ENCODE peak calls at places on chromosome 3, in five cellular contexts. Z, W, U, V and L are unnamed samples.
A peak's percentile ranks its signal among the peaks of the same experiment; 100 is the strongest.

GRCh38 chr3:41304603-41305002 is 105.3 kb downstream of the CTNNB1 start:
- DNase-seq in Z (peak; percentile 53), W (no peak), U (no peak), V (no peak), L (no peak)

GRCh38 chr3:128548426-128549282 is 55.7 kb upstream of the GATA2 start:
- DNase-seq in Z (no peak), W (no peak), U (no peak), V (no peak), L (no peak)

GRCh38 chr3:36210840-36211655 is 169.3 kb upstream of the STAC start:
- DNase-seq in Z (no peak), W (no peak), U (no peak), V (no peak), L (no peak)

GRCh38 chr3:187750513-187751123 is 5.3 kb upstream of the BCL6 start:
- DNase-seq in Z (no peak), W (no peak), U (no peak), V (no peak), L (no peak)

GRCh38 chr3:142106536-142106935 is 42.8 kb downstream of the TFDP2 start:
- DNase-seq in Z (no peak), W (no peak), U (no peak), V (no peak), L (no peak)

GRCh38 chr3:77563012-77563411 is 523.1 kb downstream of the ROBO2 start:
- DNase-seq in Z (no peak), W (no peak), U (no peak), V (no peak), L (no peak)

GRCh38 chr3:71893702-71894479 is 108.9 kb upstream of the PROK2 start:
- DNase-seq in Z (no peak), W (no peak), U (no peak), V (no peak), L (no peak)

GRCh38 chr3:27195059-27195458 is 174.1 kb downstream of the NEK10 start:
- DNase-seq in Z (no peak), W (no peak), U (no peak), V (no peak), L (no peak)

GRCh38 chr3:52798376-52798977 is 3.9 kb downstream of the ITIH3 start:
- DNase-seq in Z (no peak), W (no peak), U (no peak), V (no peak), L (no peak)

GRCh38 chr3:101253429-101253828 is 66.9 kb downstream of the IMPG2 start:
- DNase-seq in Z (no peak), W (no peak), U (no peak), V (no peak), L (no peak)

GRCh38 chr3:24004171-24004938 is 59.3 kb downstream of the NR1D2 start:
- DNase-seq in Z (no peak), W (no peak), U (no peak), V (no peak), L (no peak)

GRCh38 chr3:63855333-63855940 is 8.2 kb downstream of the THOC7 start:
- DNase-seq in Z (no peak), W (no peak), U (no peak), V (no peak), L (no peak)

GRCh38 chr3:143081844-143082778 is 37.5 kb upstream of the CHST2 start:
- DNase-seq in Z (no peak), W (no peak), U (no peak), V (no peak), L (no peak)

GRCh38 chr3:67381667-67382272 is 272.6 kb downstream of the SUCLG2 start:
- DNase-seq in Z (no peak), W (no peak), U (peak; percentile 2), V (no peak), L (no peak)

GRCh38 chr3:23202921-23203650 is at the start of gene UBE2E2:
- DNase-seq in Z (peak; percentile 71), W (peak; percentile 2), U (peak; percentile 84), V (peak; percentile 76), L (no peak)

GRCh38 chr3:185150561-185150960 is 2.3 kb downstream of the C3orf70 start:
- DNase-seq in Z (no peak), W (no peak), U (no peak), V (no peak), L (no peak)

GRCh38 chr3:107416138-107416537 is 38.9 kb downstream of the CCDC54 start:
- DNase-seq in Z (no peak), W (no peak), U (no peak), V (no peak), L (no peak)

GRCh38 chr3:179452166-179452544 is 885 bp upstream of the GNB4 start:
- DNase-seq in Z (no peak), W (no peak), U (no peak), V (no peak), L (no peak)

GRCh38 chr3:18363367-18363766 is 61.8 kb downstream of the SATB1 start:
- DNase-seq in Z (no peak), W (no peak), U (no peak), V (no peak), L (no peak)

GRCh38 chr3:127170794-127171193 is 22.1 kb upstream of the PRR23E start:
- DNase-seq in Z (peak; percentile 25), W (no peak), U (no peak), V (no peak), L (no peak)

GRCh38 chr3:89049119-89049518 is 58.3 kb upstream of the EPHA3 start:
- DNase-seq in Z (no peak), W (no peak), U (no peak), V (no peak), L (no peak)

GRCh38 chr3:55190296-55190695 is 262.4 kb upstream of the LRTM1 start:
- DNase-seq in Z (no peak), W (no peak), U (no peak), V (no peak), L (no peak)

GRCh38 chr3:55189359-55189801 is 261.5 kb upstream of the LRTM1 start:
- DNase-seq in Z (no peak), W (no peak), U (no peak), V (no peak), L (no peak)

GRCh38 chr3:55191911-55192787 is 264.3 kb upstream of the LRTM1 start:
- DNase-seq in Z (no peak), W (no peak), U (no peak), V (no peak), L (no peak)
- H3K27ac ChIP-seq in Z (no peak overlapping the region), W (no peak overlapping the region), U (peak overlapping the region; percentile 33), V (no peak overlapping the region), L (no peak overlapping the region)

GRCh38 chr3:120561251-120562045 is 34.7 kb upstream of the NDUFB4 start:
- DNase-seq in Z (peak; percentile 89), W (peak; percentile 41), U (no peak), V (peak; percentile 72), L (no peak)

GRCh38 chr3:120557115-120557514 is 39.0 kb upstream of the NDUFB4 start:
- DNase-seq in Z (no peak), W (no peak), U (no peak), V (no peak), L (no peak)

GRCh38 chr3:120560304-120561250 is 35.6 kb upstream of the NDUFB4 start:
- DNase-seq in Z (no peak), W (no peak), U (no peak), V (no peak), L (no peak)

GRCh38 chr3:120559228-120560061 is 36.7 kb upstream of the NDUFB4 start:
- DNase-seq in Z (peak; percentile 61), W (no peak), U (no peak), V (peak; percentile 63), L (no peak)

DNA sequence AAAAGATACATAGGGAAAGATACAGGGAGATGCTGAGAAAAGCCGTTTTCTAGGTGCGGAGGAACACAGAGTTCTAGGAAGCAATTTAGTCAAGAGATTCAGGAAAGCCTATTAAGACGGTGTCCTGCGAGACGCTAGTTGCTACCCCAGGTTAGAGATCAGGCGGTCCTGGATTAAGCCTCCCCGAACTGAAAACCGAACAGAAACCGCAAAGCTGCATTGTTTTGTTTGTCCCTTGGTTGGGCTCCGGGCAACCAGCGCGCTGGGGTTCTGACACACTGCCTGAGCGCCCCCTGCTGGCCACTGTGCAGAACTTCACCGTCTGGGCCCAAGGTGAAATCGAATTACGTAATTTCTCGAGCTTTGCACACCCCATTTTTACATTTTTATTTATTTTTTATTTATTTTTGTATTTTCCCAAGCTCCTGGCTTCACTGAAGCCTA is 37.3 kb upstream of the NDUFB4 start:
- DNase-seq in Z (peak; percentile 95), W (peak; percentile 75), U (peak; percentile 78), V (peak; percentile 90), L (peak; percentile 22)
- H3K27ac ChIP-seq in Z (peak overlapping the region; percentile 75), W (peak overlapping the region; percentile 38), U (peak overlapping the region; percentile 61), V (peak overlapping the region; percentile 93), L (no peak overlapping the region)

DNA sequence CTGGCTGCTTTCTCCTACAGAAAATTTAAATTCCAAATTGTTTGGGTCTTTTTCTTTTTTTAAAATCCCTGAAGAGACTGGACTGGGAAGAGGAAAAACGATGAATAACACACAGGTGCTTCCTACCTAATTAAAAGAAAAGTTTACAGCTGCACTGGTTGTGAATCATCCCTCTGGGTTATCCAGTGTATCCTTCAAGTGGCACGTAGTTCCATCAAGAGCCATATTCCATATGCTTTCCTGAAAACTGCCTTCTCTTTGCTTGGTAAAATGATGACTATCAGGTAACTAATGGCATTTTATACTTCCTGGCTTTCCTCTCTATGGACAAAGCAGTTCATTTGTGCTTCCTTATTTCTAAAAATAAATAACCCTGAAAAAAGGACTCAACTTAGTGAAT is 123.2 kb downstream of the MAGI1 start:
- DNase-seq in Z (no peak), W (no peak), U (no peak), V (no peak), L (no peak)
- H3K27ac ChIP-seq in Z (no peak overlapping the region), W (no peak overlapping the region), U (no peak overlapping the region), V (no peak overlapping the region), L (no peak overlapping the region)

DNA sequence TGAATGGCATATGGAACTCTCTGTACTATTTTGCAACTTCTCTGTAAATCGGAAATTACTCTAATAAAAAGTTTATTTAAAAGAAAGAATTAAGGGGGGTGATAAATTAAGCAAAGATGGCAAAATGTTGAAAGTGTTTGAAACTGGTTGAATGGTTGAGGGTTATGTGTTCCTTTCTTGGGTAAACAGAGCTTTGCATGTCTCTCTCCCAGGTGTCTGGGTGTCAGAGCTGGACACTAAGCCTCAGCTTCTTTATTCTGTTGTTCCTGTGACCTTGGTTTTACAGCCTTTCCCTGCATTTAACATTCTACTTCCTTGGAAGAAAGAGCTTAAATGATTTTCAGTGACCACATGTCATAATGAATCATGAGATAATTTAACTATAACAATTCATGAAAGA is 7.2 kb downstream of the GPR171 start:
- DNase-seq in Z (no peak), W (no peak), U (no peak), V (no peak), L (no peak)
- H3K27ac ChIP-seq in Z (no peak overlapping the region), W (no peak overlapping the region), U (no peak overlapping the region), V (no peak overlapping the region), L (no peak overlapping the region)